ENCODE peak calls at places on chromosomes 12 and 14, in ten cellular contexts. One of them, this sample, is unnamed.

GRCh38 chr12:85711735-85712390 is 124.3 kb downstream of the RASSF9 start:
- DNase-seq in CD8-positive, alpha-beta T cell: no peak
- DNase-seq in tibial nerve: peak; percentile 40
- DNase-seq in heart right ventricle: no peak
- DNase-seq in colonic mucosa: peak; percentile 20
- DNase-seq in dorsolateral prefrontal cortex: no peak
- DNase-seq in adrenal gland: no peak
- DNase-seq in heart left ventricle: no peak
- DNase-seq in fibroblast of lung: peak; percentile 32
- DNase-seq in MM.1S: no peak
- DNase-seq in this sample: no peak

GRCh38 chr12:64531665-64532334 is 78.5 kb upstream of the RASSF3 start:
- DNase-seq in CD8-positive, alpha-beta T cell: no peak
- DNase-seq in tibial nerve: no peak
- DNase-seq in heart right ventricle: no peak
- DNase-seq in colonic mucosa: no peak
- DNase-seq in dorsolateral prefrontal cortex: no peak
- DNase-seq in adrenal gland: no peak
- DNase-seq in heart left ventricle: no peak
- DNase-seq in fibroblast of lung: no peak
- DNase-seq in MM.1S: no peak
- DNase-seq in this sample: no peak

GRCh38 chr14:75442642-75443041 is 14.8 kb downstream of the JDP2 start:
- DNase-seq in CD8-positive, alpha-beta T cell: no peak
- DNase-seq in tibial nerve: no peak
- DNase-seq in heart right ventricle: no peak
- DNase-seq in colonic mucosa: no peak
- DNase-seq in dorsolateral prefrontal cortex: no peak
- DNase-seq in adrenal gland: no peak
- DNase-seq in heart left ventricle: no peak
- DNase-seq in fibroblast of lung: no peak
- DNase-seq in MM.1S: no peak
- DNase-seq in this sample: peak; percentile 42

GRCh38 chr12:28961948-28962384 is 187.1 kb upstream of the FAR2 start:
- DNase-seq in CD8-positive, alpha-beta T cell: no peak
- DNase-seq in tibial nerve: no peak
- DNase-seq in heart right ventricle: no peak
- DNase-seq in colonic mucosa: no peak
- DNase-seq in dorsolateral prefrontal cortex: no peak
- DNase-seq in adrenal gland: no peak
- DNase-seq in heart left ventricle: no peak
- DNase-seq in fibroblast of lung: no peak
- DNase-seq in MM.1S: peak; percentile 31
- DNase-seq in this sample: peak; percentile 20

GRCh38 chr14:80105488-80105994 is 105.8 kb downstream of the DIO2 start:
- DNase-seq in CD8-positive, alpha-beta T cell: no peak
- DNase-seq in tibial nerve: no peak
- DNase-seq in heart right ventricle: no peak
- DNase-seq in colonic mucosa: no peak
- DNase-seq in dorsolateral prefrontal cortex: no peak
- DNase-seq in adrenal gland: no peak
- DNase-seq in heart left ventricle: no peak
- DNase-seq in fibroblast of lung: no peak
- DNase-seq in MM.1S: no peak
- DNase-seq in this sample: no peak

GRCh38 chr14:68785817-68786490 is 6.9 kb downstream of the ZFP36L1 start:
- DNase-seq in CD8-positive, alpha-beta T cell: no peak
- DNase-seq in tibial nerve: no peak
- DNase-seq in heart right ventricle: no peak
- DNase-seq in colonic mucosa: peak; percentile 38
- DNase-seq in dorsolateral prefrontal cortex: no peak
- DNase-seq in adrenal gland: no peak
- DNase-seq in heart left ventricle: no peak
- DNase-seq in fibroblast of lung: peak; percentile 44
- DNase-seq in MM.1S: no peak
- DNase-seq in this sample: peak; percentile 84

GRCh38 chr12:78406776-78407335 is 457.7 kb upstream of the SYT1 start:
- DNase-seq in CD8-positive, alpha-beta T cell: no peak
- DNase-seq in tibial nerve: no peak
- DNase-seq in heart right ventricle: no peak
- DNase-seq in colonic mucosa: no peak
- DNase-seq in dorsolateral prefrontal cortex: no peak
- DNase-seq in adrenal gland: no peak
- DNase-seq in heart left ventricle: no peak
- DNase-seq in fibroblast of lung: peak; percentile 44
- DNase-seq in MM.1S: peak; percentile 26
- DNase-seq in this sample: no peak

GRCh38 chr12:109601557-109601956 is 28.0 kb downstream of the MVK start:
- DNase-seq in CD8-positive, alpha-beta T cell: no peak
- DNase-seq in tibial nerve: no peak
- DNase-seq in heart right ventricle: no peak
- DNase-seq in colonic mucosa: no peak
- DNase-seq in dorsolateral prefrontal cortex: no peak
- DNase-seq in adrenal gland: no peak
- DNase-seq in heart left ventricle: no peak
- DNase-seq in fibroblast of lung: no peak
- DNase-seq in MM.1S: no peak
- DNase-seq in this sample: no peak

GRCh38 chr14:104367811-104368750 is 211.5 kb upstream of the C14orf180 start:
- DNase-seq in CD8-positive, alpha-beta T cell: no peak
- DNase-seq in tibial nerve: no peak
- DNase-seq in heart right ventricle: no peak
- DNase-seq in colonic mucosa: no peak
- DNase-seq in dorsolateral prefrontal cortex: no peak
- DNase-seq in adrenal gland: no peak
- DNase-seq in heart left ventricle: peak; percentile 26
- DNase-seq in fibroblast of lung: no peak
- DNase-seq in MM.1S: no peak
- DNase-seq in this sample: no peak

DNA sequence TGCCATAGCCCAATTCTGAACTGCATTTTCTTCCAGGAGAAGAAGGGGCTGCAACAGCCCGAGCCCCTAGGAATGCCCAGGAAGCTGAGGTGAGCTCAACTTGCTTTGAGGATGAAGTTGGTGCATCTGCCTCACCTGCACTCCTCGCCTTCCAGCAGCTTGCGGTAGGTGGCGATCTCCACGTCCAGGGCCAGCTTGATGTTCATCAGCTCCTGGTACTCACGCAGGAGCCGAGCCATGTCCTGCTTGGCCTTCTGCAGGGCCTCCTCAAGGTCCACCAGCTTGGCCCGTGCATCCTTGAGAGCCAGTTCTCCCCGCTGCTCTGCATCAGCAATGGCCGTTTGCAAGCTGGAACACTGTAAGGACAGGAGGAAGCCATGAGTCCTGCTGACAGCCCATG is 6.0 kb downstream of the KRT75 start:
- DNase-seq in CD8-positive, alpha-beta T cell: no peak
- DNase-seq in tibial nerve: no peak
- DNase-seq in heart right ventricle: no peak
- DNase-seq in colonic mucosa: no peak
- DNase-seq in dorsolateral prefrontal cortex: no peak
- DNase-seq in adrenal gland: no peak
- DNase-seq in heart left ventricle: no peak
- DNase-seq in fibroblast of lung: no peak
- DNase-seq in MM.1S: no peak
- DNase-seq in this sample: no peak
- H3K27me3 ChIP-seq in CD8-positive, alpha-beta T cell: peaks cover 9% of the 10 kb centered on the region
- H3K27me3 ChIP-seq in tibial nerve: peaks cover 3% of the 10 kb centered on the region
- H3K27me3 ChIP-seq in heart right ventricle: no peaks in the 10 kb centered on the region
- H3K27me3 ChIP-seq in colonic mucosa: no peaks in the 10 kb centered on the region
- H3K27me3 ChIP-seq in dorsolateral prefrontal cortex: no peaks in the 10 kb centered on the region
- H3K27me3 ChIP-seq in adrenal gland: no peaks in the 10 kb centered on the region
- H3K27me3 ChIP-seq in heart left ventricle: no peaks in the 10 kb centered on the region
- H3K27me3 ChIP-seq in fibroblast of lung: peaks cover 4% of the 10 kb centered on the region
- H3K27me3 ChIP-seq in MM.1S: peaks cover 83% of the 10 kb centered on the region
- H3K27me3 ChIP-seq in this sample: no peaks in the 10 kb centered on the region

DNA sequence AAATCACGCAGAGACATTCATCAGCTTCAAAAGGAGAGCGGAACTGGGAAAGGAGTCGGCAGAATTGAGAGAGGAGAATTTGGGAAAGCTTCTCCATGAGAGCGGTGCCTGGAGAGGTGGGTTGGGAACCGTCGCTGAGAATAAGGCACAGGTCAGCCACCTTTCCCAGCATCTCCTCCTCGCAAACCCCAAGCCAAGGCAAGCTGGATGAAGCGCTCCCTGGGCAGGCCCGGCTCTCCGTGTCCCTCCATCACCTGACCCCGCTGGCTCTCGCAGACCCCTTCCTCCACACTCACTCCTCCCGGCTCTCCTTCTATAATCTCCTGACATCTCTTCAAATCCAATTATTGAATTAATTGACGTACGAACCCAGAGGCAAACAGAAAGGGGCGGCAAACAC is 18.9 kb upstream of the ATP5MC2 start:
- DNase-seq in CD8-positive, alpha-beta T cell: no peak
- DNase-seq in tibial nerve: no peak
- DNase-seq in heart right ventricle: no peak
- DNase-seq in colonic mucosa: no peak
- DNase-seq in dorsolateral prefrontal cortex: no peak
- DNase-seq in adrenal gland: no peak
- DNase-seq in heart left ventricle: no peak
- DNase-seq in fibroblast of lung: no peak
- DNase-seq in MM.1S: no peak
- DNase-seq in this sample: no peak
- H3K4me3 ChIP-seq in CD8-positive, alpha-beta T cell: peak overlapping the region; percentile 26
- H3K4me3 ChIP-seq in tibial nerve: no peak overlapping the region
- H3K4me3 ChIP-seq in heart right ventricle: no peak overlapping the region
- H3K4me3 ChIP-seq in colonic mucosa: no peak overlapping the region
- H3K4me3 ChIP-seq in dorsolateral prefrontal cortex: no peak overlapping the region
- H3K4me3 ChIP-seq in adrenal gland: no peak overlapping the region
- H3K4me3 ChIP-seq in heart left ventricle: no peak overlapping the region
- H3K4me3 ChIP-seq in fibroblast of lung: no peak overlapping the region
- H3K4me3 ChIP-seq in MM.1S: no peak overlapping the region
- H3K4me3 ChIP-seq in this sample: no peak overlapping the region

GRCh38 chr14:24329736-24330135 is 5.1 kb downstream of the ADCY4 start:
- DNase-seq in CD8-positive, alpha-beta T cell: peak; percentile 46
- DNase-seq in tibial nerve: peak; percentile 47
- DNase-seq in heart right ventricle: no peak
- DNase-seq in colonic mucosa: peak; percentile 43
- DNase-seq in dorsolateral prefrontal cortex: no peak
- DNase-seq in adrenal gland: no peak
- DNase-seq in heart left ventricle: peak; percentile 84
- DNase-seq in fibroblast of lung: no peak
- DNase-seq in MM.1S: no peak
- DNase-seq in this sample: no peak

GRCh38 chr14:24329073-24329663 is 5.7 kb downstream of the ADCY4 start:
- DNase-seq in CD8-positive, alpha-beta T cell: no peak
- DNase-seq in tibial nerve: no peak
- DNase-seq in heart right ventricle: no peak
- DNase-seq in colonic mucosa: no peak
- DNase-seq in dorsolateral prefrontal cortex: no peak
- DNase-seq in adrenal gland: no peak
- DNase-seq in heart left ventricle: no peak
- DNase-seq in fibroblast of lung: no peak
- DNase-seq in MM.1S: no peak
- DNase-seq in this sample: no peak

GRCh38 chr14:24332094-24332983 is 2.5 kb downstream of the ADCY4 start:
- DNase-seq in CD8-positive, alpha-beta T cell: peak; percentile 74
- DNase-seq in tibial nerve: peak; percentile 80
- DNase-seq in heart right ventricle: peak; percentile 68
- DNase-seq in colonic mucosa: peak; percentile 88
- DNase-seq in dorsolateral prefrontal cortex: peak; percentile 62
- DNase-seq in adrenal gland: peak; percentile 68
- DNase-seq in heart left ventricle: no peak
- DNase-seq in fibroblast of lung: peak; percentile 54
- DNase-seq in MM.1S: peak; percentile 83
- DNase-seq in this sample: peak; percentile 65

GRCh38 chr14:24330973-24331674 is 3.7 kb downstream of the ADCY4 start:
- DNase-seq in CD8-positive, alpha-beta T cell: no peak
- DNase-seq in tibial nerve: no peak
- DNase-seq in heart right ventricle: no peak
- DNase-seq in colonic mucosa: no peak
- DNase-seq in dorsolateral prefrontal cortex: no peak
- DNase-seq in adrenal gland: no peak
- DNase-seq in heart left ventricle: no peak
- DNase-seq in fibroblast of lung: no peak
- DNase-seq in MM.1S: no peak
- DNase-seq in this sample: no peak

DNA sequence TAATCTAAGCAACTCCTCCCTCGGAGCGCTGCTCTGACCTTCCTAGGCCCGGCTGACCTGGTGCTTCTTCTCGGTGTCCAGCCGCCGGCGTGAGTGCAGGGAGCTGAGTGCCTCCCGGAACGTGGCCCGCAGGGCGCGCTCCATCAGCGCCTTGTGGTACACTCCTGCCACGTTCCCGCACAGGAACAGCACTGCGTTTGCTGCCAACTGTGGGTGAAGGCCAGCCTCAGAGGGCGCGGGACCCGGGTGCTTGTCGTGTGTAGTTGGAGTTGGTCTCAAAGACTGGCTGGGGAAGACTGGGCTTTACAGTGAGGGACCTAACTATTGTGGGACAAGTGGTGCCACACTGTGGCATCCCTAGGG is 3.2 kb downstream of the ADCY4 start:
- DNase-seq in CD8-positive, alpha-beta T cell: no peak
- DNase-seq in tibial nerve: no peak
- DNase-seq in heart right ventricle: no peak
- DNase-seq in colonic mucosa: no peak
- DNase-seq in dorsolateral prefrontal cortex: no peak
- DNase-seq in adrenal gland: no peak
- DNase-seq in heart left ventricle: no peak
- DNase-seq in fibroblast of lung: no peak
- DNase-seq in MM.1S: no peak
- DNase-seq in this sample: no peak
- H3K27me3 ChIP-seq in CD8-positive, alpha-beta T cell: peaks cover 7% of the 10 kb centered on the region
- H3K27me3 ChIP-seq in tibial nerve: peaks cover 45% of the 10 kb centered on the region
- H3K27me3 ChIP-seq in heart right ventricle: peaks cover 24% of the 10 kb centered on the region
- H3K27me3 ChIP-seq in colonic mucosa: peaks cover 10% of the 10 kb centered on the region
- H3K27me3 ChIP-seq in dorsolateral prefrontal cortex: peaks cover 41% of the 10 kb centered on the region
- H3K27me3 ChIP-seq in adrenal gland: peaks cover 11% of the 10 kb centered on the region
- H3K27me3 ChIP-seq in heart left ventricle: no peaks in the 10 kb centered on the region
- H3K27me3 ChIP-seq in fibroblast of lung: peaks cover 23% of the 10 kb centered on the region
- H3K27me3 ChIP-seq in MM.1S: no peaks in the 10 kb centered on the region
- H3K27me3 ChIP-seq in this sample: no peaks in the 10 kb centered on the region

DNA sequence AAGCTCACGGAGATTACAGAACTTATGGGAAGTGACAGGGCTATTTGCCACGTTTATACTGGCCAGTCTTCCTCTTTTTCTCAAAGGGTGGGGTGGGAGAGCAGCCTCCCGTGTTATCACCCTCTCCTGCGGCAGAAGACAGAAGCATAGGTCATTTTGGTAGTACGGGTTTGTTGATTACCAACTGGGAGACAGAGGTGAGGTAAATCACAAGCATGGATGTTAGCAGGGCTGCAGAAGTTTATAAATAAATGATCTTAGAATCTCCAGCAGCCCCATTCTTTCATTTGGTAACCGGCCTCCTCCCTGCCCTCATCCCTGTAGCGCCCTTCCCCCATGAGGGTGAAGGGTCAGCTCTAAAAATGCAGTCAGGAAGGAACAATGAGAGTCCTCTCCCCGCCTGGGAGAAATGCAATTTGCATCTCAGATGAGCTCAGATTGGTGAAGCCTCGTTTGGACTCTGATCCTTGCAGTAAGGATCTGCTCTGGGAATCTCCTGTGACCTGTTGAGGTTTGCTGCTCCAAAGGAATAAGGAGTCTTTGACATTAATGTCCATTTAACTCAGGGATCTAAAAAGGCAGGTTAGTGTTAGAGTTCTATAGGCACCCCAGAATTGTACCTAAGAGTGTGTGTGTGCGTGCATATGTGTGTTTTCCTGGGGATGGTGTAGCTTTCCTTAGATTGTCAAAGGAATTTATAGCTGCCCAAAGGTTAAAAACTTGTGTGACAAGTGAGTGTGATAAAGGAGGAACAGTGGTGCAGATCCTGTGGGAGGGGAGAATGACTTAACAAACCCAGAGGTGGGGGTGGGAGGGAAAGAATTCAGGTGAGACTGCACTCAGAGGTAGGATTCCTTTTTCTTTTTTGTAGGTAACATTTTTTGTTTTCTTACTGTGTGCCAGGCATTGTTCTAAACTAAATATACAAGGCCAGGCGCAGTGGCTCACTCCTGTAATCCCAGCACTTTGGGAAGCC is 45.0 kb upstream of the SINHCAF start:
- DNase-seq in CD8-positive, alpha-beta T cell: no peak
- DNase-seq in tibial nerve: no peak
- DNase-seq in heart right ventricle: no peak
- DNase-seq in colonic mucosa: peak; percentile 82
- DNase-seq in dorsolateral prefrontal cortex: no peak
- DNase-seq in adrenal gland: no peak
- DNase-seq in heart left ventricle: no peak
- DNase-seq in fibroblast of lung: peak; percentile 19
- DNase-seq in MM.1S: no peak
- DNase-seq in this sample: no peak
- H3K4me3 ChIP-seq in CD8-positive, alpha-beta T cell: no peak overlapping the region
- H3K4me3 ChIP-seq in tibial nerve: peak overlapping the region; percentile 2
- H3K4me3 ChIP-seq in heart right ventricle: peak overlapping the region; percentile 31
- H3K4me3 ChIP-seq in colonic mucosa: no peak overlapping the region
- H3K4me3 ChIP-seq in dorsolateral prefrontal cortex: no peak overlapping the region
- H3K4me3 ChIP-seq in adrenal gland: no peak overlapping the region
- H3K4me3 ChIP-seq in heart left ventricle: no peak overlapping the region
- H3K4me3 ChIP-seq in fibroblast of lung: no peak overlapping the region
- H3K4me3 ChIP-seq in MM.1S: no peak overlapping the region
- H3K4me3 ChIP-seq in this sample: no peak overlapping the region